ENCODE peak calls at places on chromosome 5, in six cellular contexts. One of them, this sample, is unnamed.

GRCh38 chr5:172444110-172444510 is 10.2 kb downstream of the SH3PXD2B start:
- ATAC-seq in A549: peak; percentile 27
- ATAC-seq in GM12878: no peak
- ATAC-seq in HepG2: no peak
- ATAC-seq in K562: no peak
- ATAC-seq in upper lobe of left lung: no peak
- ATAC-seq in this sample: peak; percentile 33

GRCh38 chr5:65880673-65881072 is 45.7 kb upstream of the ERBIN start:
- ATAC-seq in HepG2: no peak
- ATAC-seq in A549: no peak
- ATAC-seq in K562: peak; percentile 49
- ATAC-seq in GM12878: no peak
- ATAC-seq in upper lobe of left lung: no peak
- ATAC-seq in this sample: no peak

GRCh38 chr5:44387911-44388310 is 1.3 kb downstream of the FGF10 start:
- ATAC-seq in HepG2: no peak
- ATAC-seq in upper lobe of left lung: no peak
- ATAC-seq in GM12878: no peak
- ATAC-seq in K562: no peak
- ATAC-seq in A549: no peak
- ATAC-seq in this sample: no peak

GRCh38 chr5:50535393-50535792 is 94.3 kb upstream of the EMB start:
- ATAC-seq in HepG2: no peak
- ATAC-seq in A549: no peak
- ATAC-seq in K562: no peak
- ATAC-seq in GM12878: no peak
- ATAC-seq in upper lobe of left lung: no peak
- ATAC-seq in this sample: no peak

GRCh38 chr5:126778675-126779403 is 1.9 kb downstream of the LMNB1 start:
- ATAC-seq in HepG2: no peak
- ATAC-seq in upper lobe of left lung: no peak
- ATAC-seq in GM12878: peak; percentile 8
- ATAC-seq in A549: peak; percentile 18
- ATAC-seq in K562: peak; percentile 11
- ATAC-seq in this sample: no peak

GRCh38 chr5:168342151-168342825 is 50.8 kb downstream of the WWC1 start:
- ATAC-seq in A549: peak; percentile 38
- ATAC-seq in GM12878: no peak
- ATAC-seq in HepG2: no peak
- ATAC-seq in K562: no peak
- ATAC-seq in upper lobe of left lung: no peak
- ATAC-seq in this sample: no peak

GRCh38 chr5:77282337-77283027 is 72.0 kb downstream of the PDE8B start:
- ATAC-seq in A549: peak; percentile 85
- ATAC-seq in K562: no peak
- ATAC-seq in upper lobe of left lung: peak; percentile 74
- ATAC-seq in HepG2: peak; percentile 49
- ATAC-seq in GM12878: no peak
- ATAC-seq in this sample: peak; percentile 46

GRCh38 chr5:36899860-36900259 is 23.3 kb downstream of the NIPBL start:
- ATAC-seq in GM12878: no peak
- ATAC-seq in upper lobe of left lung: no peak
- ATAC-seq in HepG2: no peak
- ATAC-seq in A549: no peak
- ATAC-seq in K562: no peak
- ATAC-seq in this sample: no peak

GRCh38 chr5:98911221-98912040 is 17.4 kb downstream of the CHD1 start:
- ATAC-seq in upper lobe of left lung: no peak
- ATAC-seq in HepG2: no peak
- ATAC-seq in K562: no peak
- ATAC-seq in A549: no peak
- ATAC-seq in GM12878: peak; percentile 22
- ATAC-seq in this sample: no peak

GRCh38 chr5:68424799-68425537 is 209.4 kb downstream of the PIK3R1 start:
- ATAC-seq in A549: no peak
- ATAC-seq in GM12878: peak; percentile 87
- ATAC-seq in HepG2: no peak
- ATAC-seq in upper lobe of left lung: no peak
- ATAC-seq in K562: no peak
- ATAC-seq in this sample: no peak

GRCh38 chr5:2738700-2739359 is 12.6 kb downstream of the IRX2 start:
- ATAC-seq in K562: peak; percentile 33
- ATAC-seq in upper lobe of left lung: peak; percentile 3
- ATAC-seq in GM12878: no peak
- ATAC-seq in A549: peak; percentile 33
- ATAC-seq in HepG2: no peak
- ATAC-seq in this sample: no peak

GRCh38 chr5:54689411-54690251 is 172.1 kb downstream of the SNX18 start:
- ATAC-seq in K562: no peak
- ATAC-seq in A549: no peak
- ATAC-seq in GM12878: no peak
- ATAC-seq in upper lobe of left lung: peak; percentile 61
- ATAC-seq in HepG2: no peak
- ATAC-seq in this sample: no peak

GRCh38 chr5:96453394-96453793 is 20.3 kb upstream of the PCSK1 start:
- ATAC-seq in A549: no peak
- ATAC-seq in GM12878: no peak
- ATAC-seq in HepG2: no peak
- ATAC-seq in K562: no peak
- ATAC-seq in upper lobe of left lung: no peak
- ATAC-seq in this sample: no peak

GRCh38 chr5:176793736-176794135 is 16.6 kb upstream of the UNC5A start:
- ATAC-seq in A549: no peak
- ATAC-seq in HepG2: no peak
- ATAC-seq in GM12878: no peak
- ATAC-seq in upper lobe of left lung: no peak
- ATAC-seq in K562: no peak
- ATAC-seq in this sample: no peak

GRCh38 chr5:31860726-31861432 is 221.9 kb downstream of the PDZD2 start:
- ATAC-seq in K562: no peak
- ATAC-seq in HepG2: no peak
- ATAC-seq in upper lobe of left lung: no peak
- ATAC-seq in A549: no peak
- ATAC-seq in GM12878: no peak
- ATAC-seq in this sample: no peak

GRCh38 chr5:147452137-147452838 is 57.6 kb downstream of the DPYSL3 start:
- ATAC-seq in HepG2: no peak
- ATAC-seq in GM12878: no peak
- ATAC-seq in upper lobe of left lung: no peak
- ATAC-seq in K562: no peak
- ATAC-seq in A549: no peak
- ATAC-seq in this sample: no peak

GRCh38 chr5:147453901-147454814 is 55.7 kb downstream of the DPYSL3 start:
- ATAC-seq in upper lobe of left lung: peak; percentile 89
- ATAC-seq in A549: peak; percentile 86
- ATAC-seq in K562: peak; percentile 94
- ATAC-seq in HepG2: peak; percentile 93
- ATAC-seq in GM12878: peak; percentile 84
- ATAC-seq in this sample: peak; percentile 84

GRCh38 chr5:147458581-147458980 is 51.3 kb downstream of the DPYSL3 start:
- ATAC-seq in GM12878: no peak
- ATAC-seq in K562: no peak
- ATAC-seq in A549: no peak
- ATAC-seq in upper lobe of left lung: no peak
- ATAC-seq in HepG2: no peak
- ATAC-seq in this sample: no peak

GRCh38 chr5:147455822-147456221 is 54.0 kb downstream of the DPYSL3 start:
- ATAC-seq in GM12878: no peak
- ATAC-seq in upper lobe of left lung: no peak
- ATAC-seq in HepG2: no peak
- ATAC-seq in A549: no peak
- ATAC-seq in K562: no peak
- ATAC-seq in this sample: no peak

GRCh38 chr5:147455321-147455720 is 54.5 kb downstream of the DPYSL3 start:
- ATAC-seq in upper lobe of left lung: no peak
- ATAC-seq in A549: no peak
- ATAC-seq in HepG2: no peak
- ATAC-seq in GM12878: peak; percentile 66
- ATAC-seq in K562: no peak
- ATAC-seq in this sample: peak; percentile 75
- TF ChIP-seq EP300 in upper lobe of left lung: no peak
- TF ChIP-seq EP300 in A549: no peak
- TF ChIP-seq EP300 in HepG2: no peak
- TF ChIP-seq EP300 in GM12878: no peak
- TF ChIP-seq EP300 in K562: no peak
- TF ChIP-seq EP300 in this sample: no peak

GRCh38 chr5:134227786-134228185 is 1.9 kb upstream of the PPP2CA start:
- ATAC-seq in upper lobe of left lung: no peak
- ATAC-seq in A549: no peak
- ATAC-seq in GM12878: no peak
- ATAC-seq in HepG2: peak; percentile 6
- ATAC-seq in K562: no peak
- ATAC-seq in this sample: no peak

GRCh38 chr5:134227259-134227658 is 1.4 kb upstream of the PPP2CA start:
- ATAC-seq in K562: peak; percentile 57
- ATAC-seq in A549: peak; percentile 50
- ATAC-seq in HepG2: peak; percentile 58
- ATAC-seq in GM12878: no peak
- ATAC-seq in upper lobe of left lung: no peak
- ATAC-seq in this sample: no peak

GRCh38 chr5:134226441-134227192 is 744 bp upstream of the PPP2CA start:
- ATAC-seq in upper lobe of left lung: peak; percentile 94
- ATAC-seq in K562: peak; percentile 4
- ATAC-seq in HepG2: peak; percentile 36
- ATAC-seq in GM12878: peak; percentile 47
- ATAC-seq in A549: peak; percentile 59
- ATAC-seq in this sample: peak; percentile 25

GRCh38 chr5:134225780-134226440 is at the start of gene PPP2CA:
- ATAC-seq in HepG2: peak; percentile 90
- ATAC-seq in A549: peak; percentile 88
- ATAC-seq in upper lobe of left lung: peak; percentile 99
- ATAC-seq in K562: peak; percentile 88
- ATAC-seq in GM12878: peak; percentile 85
- ATAC-seq in this sample: peak; percentile 96

GRCh38 chr5:134228624-134229023 is 2.8 kb upstream of the PPP2CA start:
- ATAC-seq in A549: no peak
- ATAC-seq in K562: no peak
- ATAC-seq in GM12878: no peak
- ATAC-seq in upper lobe of left lung: no peak
- ATAC-seq in HepG2: no peak
- ATAC-seq in this sample: no peak
- TF ChIP-seq EP300 in A549: no peak
- TF ChIP-seq EP300 in K562: no peak
- TF ChIP-seq EP300 in GM12878: no peak
- TF ChIP-seq EP300 in upper lobe of left lung: no peak
- TF ChIP-seq EP300 in HepG2: no peak
- TF ChIP-seq EP300 in this sample: no peak

GRCh38 chr5:17910318-17910717 is 276.1 kb downstream of the TAF11L14 start:
- ATAC-seq in upper lobe of left lung: no peak
- ATAC-seq in GM12878: peak; percentile 64
- ATAC-seq in HepG2: no peak
- ATAC-seq in A549: peak; percentile 76
- ATAC-seq in K562: no peak
- ATAC-seq in this sample: no peak

GRCh38 chr5:17912794-17913193 is 278.5 kb downstream of the TAF11L14 start:
- ATAC-seq in K562: no peak
- ATAC-seq in upper lobe of left lung: no peak
- ATAC-seq in GM12878: peak; percentile 38
- ATAC-seq in HepG2: no peak
- ATAC-seq in A549: no peak
- ATAC-seq in this sample: no peak

DNA sequence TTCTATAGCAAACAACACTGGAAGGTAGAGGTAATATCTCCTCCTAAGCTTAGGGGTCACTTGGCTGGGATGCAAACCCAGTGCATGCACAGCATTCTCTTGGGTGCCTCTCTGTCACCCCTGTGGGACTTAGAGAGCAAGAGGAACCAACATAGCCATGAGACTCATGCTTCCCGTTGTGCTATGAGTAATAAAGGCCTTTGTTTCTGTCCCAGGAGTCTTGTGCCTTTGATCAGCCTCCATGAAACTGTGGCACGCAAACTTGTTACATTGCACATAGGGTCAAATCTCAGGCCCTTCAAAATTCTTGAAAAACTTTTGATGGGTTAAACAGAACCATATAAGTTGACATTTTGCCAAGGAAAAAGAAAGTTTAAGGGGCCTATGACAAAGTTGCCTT is 272.8 kb downstream of the TAF11L14 start:
- ATAC-seq in HepG2: no peak
- ATAC-seq in A549: no peak
- ATAC-seq in K562: no peak
- ATAC-seq in GM12878: peak; percentile 78
- ATAC-seq in upper lobe of left lung: no peak
- ATAC-seq in this sample: no peak
- TF ChIP-seq EP300 in HepG2: no peak
- TF ChIP-seq EP300 in A549: no peak
- TF ChIP-seq EP300 in K562: no peak
- TF ChIP-seq EP300 in GM12878: peak; percentile 76
- TF ChIP-seq EP300 in upper lobe of left lung: no peak
- TF ChIP-seq EP300 in this sample: no peak

GRCh38 chr5:5421961-5422818 is at the start of gene ICE1:
- ATAC-seq in upper lobe of left lung: peak; percentile 99
- ATAC-seq in HepG2: peak; percentile 98
- ATAC-seq in GM12878: peak; percentile 90
- ATAC-seq in A549: peak; percentile 94
- ATAC-seq in K562: peak; percentile 98
- ATAC-seq in this sample: peak; percentile 98
- TF ChIP-seq EP300 in upper lobe of left lung: no peak
- TF ChIP-seq EP300 in HepG2: no peak
- TF ChIP-seq EP300 in GM12878: no peak
- TF ChIP-seq EP300 in A549: no peak
- TF ChIP-seq EP300 in K562: peak; percentile 37
- TF ChIP-seq EP300 in this sample: peak; percentile 62

GRCh38 chr5:171422495-171422894 is 3.0 kb downstream of the FGF18 start:
- ATAC-seq in K562: no peak
- ATAC-seq in upper lobe of left lung: no peak
- ATAC-seq in HepG2: no peak
- ATAC-seq in GM12878: no peak
- ATAC-seq in A549: no peak
- ATAC-seq in this sample: no peak
- TF ChIP-seq EP300 in K562: no peak
- TF ChIP-seq EP300 in upper lobe of left lung: no peak
- TF ChIP-seq EP300 in HepG2: no peak
- TF ChIP-seq EP300 in GM12878: no peak
- TF ChIP-seq EP300 in A549: no peak
- TF ChIP-seq EP300 in this sample: no peak

DNA sequence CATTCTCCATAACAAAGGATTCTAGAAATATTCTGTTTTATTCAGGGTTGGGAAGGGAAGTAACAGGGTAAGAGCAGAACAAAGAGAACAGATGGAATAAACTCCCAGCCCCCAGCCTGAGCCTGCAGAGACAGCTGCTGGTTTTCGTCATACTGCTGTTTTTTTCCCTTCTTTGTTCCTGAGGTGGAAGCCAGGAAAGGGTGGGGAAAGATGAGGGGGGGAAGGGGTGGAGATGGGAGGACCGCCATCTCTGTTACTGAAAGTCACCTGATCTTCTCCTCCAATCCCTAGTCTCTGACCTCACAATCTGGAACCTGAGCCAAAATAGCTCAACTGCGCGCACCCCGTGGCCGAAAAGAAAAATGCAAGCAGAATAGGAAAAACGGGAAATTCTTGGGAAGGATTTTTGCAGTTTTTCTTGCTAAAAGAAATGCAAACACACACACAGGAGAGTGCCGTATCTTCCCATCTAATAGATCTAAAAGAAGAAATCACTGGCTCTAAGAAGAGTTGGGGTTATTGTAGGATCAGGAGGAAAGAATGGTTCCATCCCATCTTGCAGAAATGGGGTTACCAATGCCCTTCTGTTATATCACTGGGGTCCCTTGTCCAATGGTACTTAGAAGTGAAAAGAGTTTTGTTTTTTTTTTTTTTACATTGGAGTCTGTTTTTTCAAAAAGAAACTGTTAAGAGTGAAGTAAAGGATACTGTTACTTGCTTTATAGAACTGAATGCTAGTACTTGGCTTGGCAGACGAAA is 57.9 kb downstream of the DIAPH1 start:
- ATAC-seq in A549: no peak
- ATAC-seq in upper lobe of left lung: peak; percentile 88
- ATAC-seq in K562: peak; percentile 82
- ATAC-seq in HepG2: no peak
- ATAC-seq in GM12878: no peak
- ATAC-seq in this sample: peak; percentile 87
- TF ChIP-seq EP300 in A549: no peak
- TF ChIP-seq EP300 in upper lobe of left lung: peak; percentile 68
- TF ChIP-seq EP300 in K562: no peak
- TF ChIP-seq EP300 in HepG2: no peak
- TF ChIP-seq EP300 in GM12878: no peak
- TF ChIP-seq EP300 in this sample: no peak

This sample was measured in gastroesophageal sphincter.